ENCODE peak calls at places on chromosomes 13 and 19, in seven cellular contexts. K is esophagus muscularis mucosa, F is ovary, B is breast epithelium, V is thyroid gland, J is tibial nerve, L is body of pancreas. X is an unnamed sample.

GRCh38 chr19:51441410-51442390 is 16.6 kb downstream of the SIGLEC8 start:
- DNase-seq in F (no peak), B (no peak), L (no peak), K (no peak), V (no peak), J (no peak), X (no peak)

GRCh38 chr13:93199856-93200255 is 26.8 kb upstream of the GPC6 start:
- DNase-seq in V (no peak), K (no peak), B (no peak), J (no peak), F (no peak), L (no peak), X (no peak)

GRCh38 chr19:42255766-42256750 is 1.1 kb upstream of the ERF start:
- DNase-seq in B (peak), F (peak), J (no peak), K (no peak), V (peak), L (peak), X (peak)

GRCh38 chr19:16188521-16188920 is 3.3 kb downstream of the FAM32A start:
- DNase-seq in B (no peak), F (no peak), L (no peak), V (no peak), J (no peak), K (no peak), X (no peak)

GRCh38 chr19:18233224-18233825 is 7.1 kb upstream of the PDE4C start:
- DNase-seq in J (no peak), K (no peak), V (peak), F (no peak), L (peak), B (no peak), X (peak)

GRCh38 chr13:44244288-44244687 is 129.3 kb upstream of the SERP2 start:
- DNase-seq in L (no peak), K (no peak), B (no peak), F (no peak), J (no peak), V (no peak), X (no peak)

GRCh38 chr19:54684537-54684936 is 21.8 kb downstream of the LILRB4 start:
- DNase-seq in J (no peak), L (no peak), F (no peak), B (no peak), V (no peak), K (no peak), X (no peak)

GRCh38 chr13:66859934-66860867 is 369.9 kb downstream of the PCDH9 start:
- DNase-seq in V (no peak), L (no peak), K (no peak), B (no peak), J (no peak), F (no peak), X (no peak)

GRCh38 chr19:53994811-53995210 is 3.4 kb downstream of the CACNG6 start:
- DNase-seq in V (no peak), B (no peak), F (no peak), K (no peak), J (no peak), L (no peak), X (no peak)

GRCh38 chr13:100361504-100361903 is 227.1 kb downstream of the GGACT start:
- DNase-seq in J (no peak), B (no peak), K (no peak), F (no peak), L (no peak), V (no peak), X (no peak)

GRCh38 chr19:45607071-45608029 is 5.3 kb upstream of the GPR4 start:
- DNase-seq in B (peak), V (peak), J (peak), K (no peak), F (peak), L (peak), X (peak)

GRCh38 chr19:5094768-5095567 is 126.1 kb downstream of the KDM4B start:
- DNase-seq in V (no peak), K (no peak), L (no peak), F (no peak), J (no peak), B (no peak), X (no peak)

GRCh38 chr19:38920529-38921419 is 8.8 kb upstream of the CCER2 start:
- DNase-seq in F (no peak), V (no peak), L (no peak), B (no peak), J (no peak), K (no peak), X (no peak)

GRCh38 chr13:112965103-112965502 is 3.9 kb upstream of the MCF2L start:
- DNase-seq in B (no peak), V (no peak), F (no peak), K (no peak), J (no peak), L (peak), X (peak)

GRCh38 chr13:97117388-97117910 is 104.7 kb upstream of the MBNL2 start:
- DNase-seq in B (no peak), L (no peak), V (no peak), J (no peak), K (no peak), F (no peak), X (no peak)

GRCh38 chr19:35704218-35704617 is at the start of gene ZBTB32:
- DNase-seq in F (no peak), K (no peak), V (peak), L (no peak), B (no peak), J (no peak), X (peak)

GRCh38 chr19:19101540-19101939 is 36.7 kb downstream of the TMEM161A start:
- DNase-seq in B (no peak), K (no peak), L (no peak), V (no peak), F (no peak), J (no peak), X (peak)

DNA sequence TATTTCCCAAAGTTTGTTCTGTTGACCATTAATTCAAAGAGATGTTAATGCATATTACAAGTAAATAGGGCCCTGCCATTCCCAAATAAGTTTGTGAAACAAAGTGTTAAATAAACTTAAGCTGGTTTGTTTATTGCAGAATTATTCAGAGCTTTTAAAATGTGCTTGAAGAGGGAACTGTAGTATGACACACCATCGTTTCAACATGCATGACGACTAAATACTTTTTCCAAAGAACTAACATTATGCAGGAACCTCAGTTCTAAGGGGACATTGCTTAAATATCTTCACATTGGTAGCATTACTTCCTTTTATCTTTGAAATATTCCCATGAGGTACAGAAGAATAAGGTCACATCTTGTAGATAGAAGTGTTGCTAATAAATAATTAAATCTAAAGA is 14.6 kb downstream of the LHFPL6 start:
- DNase-seq in V (no peak), L (no peak), B (no peak), K (no peak), J (no peak), F (no peak), X (no peak)
- H3K27ac ChIP-seq in V (no peak), L (no peak), B (no peak), K (no peak), J (no peak), F (no peak), X (peak)

DNA sequence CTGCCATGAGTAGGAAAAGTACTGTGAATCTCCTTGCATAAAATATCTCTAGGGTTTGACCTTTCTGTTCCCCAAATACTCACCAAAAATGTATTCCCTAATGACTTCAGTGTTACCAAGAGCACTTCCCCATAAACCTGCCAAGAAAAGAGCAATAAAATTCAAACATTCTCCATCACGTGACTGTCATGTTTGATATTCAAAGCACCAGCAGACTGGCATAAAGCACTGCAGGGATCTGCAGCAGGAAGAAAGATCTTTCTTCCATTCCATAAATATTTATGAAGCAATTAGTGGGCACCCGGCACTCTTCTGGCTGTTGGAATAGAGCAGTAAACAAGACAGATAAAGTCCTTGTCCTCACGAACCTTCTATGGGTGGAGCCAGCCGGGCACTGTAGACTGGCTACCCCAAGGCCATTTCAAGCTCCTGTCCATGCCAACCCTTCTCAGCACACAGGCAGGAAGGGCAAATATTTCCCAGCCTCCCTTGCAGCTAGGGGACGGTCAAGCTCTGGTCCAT is 20.3 kb downstream of the PLA2G4C start:
- DNase-seq in J (no peak), F (no peak), K (no peak), V (no peak), L (no peak), B (no peak), X (no peak)
- TF ChIP-seq POLR2A in J (no peak), F (no peak), K (no peak), V (no peak), L (no peak), B (no peak), X (no peak)

GRCh38 chr19:28284389-28284788 is 928.6 kb downstream of the UQCRFS1 start:
- DNase-seq in K (no peak), J (no peak), L (no peak), F (no peak), V (no peak), B (no peak), X (no peak)
- H3K27ac ChIP-seq in K (no peak), J (no peak), L (no peak), F (no peak), V (no peak), B (no peak), X (no peak)

DNA sequence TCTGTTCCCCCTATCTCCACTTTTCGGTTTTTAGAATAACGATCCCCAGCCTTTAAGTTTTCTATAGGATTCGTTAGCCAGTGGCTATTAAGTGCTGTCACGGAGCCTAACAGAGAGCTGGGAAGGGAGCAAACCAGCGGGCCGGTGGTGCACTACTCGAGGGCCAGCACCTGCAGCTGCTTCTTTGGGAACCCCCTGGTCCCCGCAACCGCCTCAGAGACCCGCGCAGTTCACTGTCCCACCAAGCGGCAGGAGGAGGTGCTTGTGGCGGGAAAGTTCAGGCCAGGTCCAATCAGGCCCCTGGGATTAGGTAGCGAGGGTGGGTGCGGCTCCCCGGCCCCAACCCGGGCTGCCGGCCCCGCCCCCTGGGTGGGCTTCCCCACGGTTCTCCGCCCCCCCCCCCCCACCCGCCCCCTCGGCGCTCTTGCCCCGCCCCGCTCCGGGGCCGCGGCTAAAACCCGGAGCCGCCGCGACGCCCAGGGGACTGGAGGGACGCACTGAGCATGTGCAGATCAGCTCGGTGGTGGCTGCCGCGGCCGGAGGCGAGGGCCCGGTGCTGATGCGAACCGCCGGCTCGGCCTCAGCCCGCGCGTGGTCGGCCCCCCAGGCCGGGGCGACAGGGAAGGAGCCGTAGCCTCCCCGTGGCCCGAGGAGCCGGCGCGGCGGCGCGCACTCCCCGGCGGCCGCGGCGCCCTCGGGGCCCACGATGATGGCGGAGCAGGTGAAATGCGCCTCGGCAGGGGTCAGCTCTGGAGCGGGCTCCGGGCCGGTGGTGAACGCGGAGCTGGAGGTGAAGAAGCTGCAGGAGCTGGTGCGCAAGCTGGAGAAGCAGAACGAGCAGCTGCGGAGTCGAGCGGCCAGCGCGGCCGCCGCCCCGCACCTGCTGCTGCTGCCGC is at the start of gene SLAIN1:
- DNase-seq in F (peak), B (peak), L (peak), J (peak), V (peak), K (no peak), X (peak)
- TF ChIP-seq POLR2A in F (peak), B (no peak), L (peak), J (no peak), V (no peak), K (no peak), X (no peak)

GRCh38 chr19:495047-495439 is 1.2 kb upstream of the MADCAM1 start:
- DNase-seq in B (no peak), V (no peak), F (no peak), L (no peak), J (no peak), K (no peak), X (no peak)
- H3K27ac ChIP-seq in B (no peak), V (no peak), F (no peak), L (no peak), J (no peak), K (no peak), X (no peak)